ENCODE peak calls at places on chromosomes 5 and 9, in four cellular contexts. C is H1, Z is IMR-90, A is mesendoderm. R is an unnamed sample.

GRCh38 chr9:134344068-134344820 is 18.0 kb downstream of the RXRA start:
- DNase-seq in C (no peak), Z (peak; percentile 9), A (no peak), R (no peak)

GRCh38 chr5:142543951-142544753 is 141.7 kb downstream of the FGF1 start:
- DNase-seq in A (peak; percentile 38), C (no peak), Z (peak; percentile 51), R (no peak)

GRCh38 chr5:10250804-10251276 is 760 bp downstream of the CCT5 start:
- DNase-seq in C (no peak), Z (peak; percentile 41), A (peak; percentile 42), R (no peak)

GRCh38 chr5:40853632-40854192 is 12.5 kb downstream of the CARD6 start:
- DNase-seq in Z (no peak), A (no peak), C (no peak), R (no peak)

GRCh38 chr9:36317766-36318165 is 59.5 kb upstream of the GNE start:
- DNase-seq in A (peak; percentile 44), Z (no peak), C (no peak), R (no peak)

GRCh38 chr9:96476591-96476990 is 26.6 kb downstream of the HABP4 start:
- DNase-seq in C (no peak), Z (peak; percentile 75), A (no peak), R (no peak)

GRCh38 chr9:21964925-21965385 is 29.2 kb downstream of the CDKN2A start:
- DNase-seq in Z (no peak), C (no peak), A (peak; percentile 18), R (peak; percentile 53)

GRCh38 chr9:126412945-126413344 is 86.3 kb downstream of the MVB12B start:
- DNase-seq in A (no peak), Z (no peak), C (no peak), R (no peak)

GRCh38 chr5:95284512-95285405 is at the start of gene MCTP1:
- DNase-seq in A (peak; percentile 53), Z (no peak), C (peak; percentile 76), R (peak; percentile 66)

GRCh38 chr9:34652608-34653007 is 623 bp downstream of the IL11RA start:
- DNase-seq in A (no peak), Z (no peak), C (no peak), R (no peak)

GRCh38 chr9:76687861-76688374 is 76.3 kb upstream of the PCA3 start:
- DNase-seq in C (peak; percentile 23), Z (peak; percentile 69), A (peak; percentile 48), R (no peak)

GRCh38 chr5:55604611-55605067 is 69.9 kb upstream of the PLPP1 start:
- DNase-seq in A (no peak), C (peak; percentile 29), Z (peak; percentile 86), R (no peak)

GRCh38 chr5:74667396-74667795 is 17.6 kb upstream of the HEXB start:
- DNase-seq in C (no peak), Z (peak; percentile 50), A (no peak), R (no peak)

GRCh38 chr5:131563434-131564228 is 71.4 kb downstream of the RAPGEF6 start:
- DNase-seq in Z (no peak), C (no peak), A (peak; percentile 78), R (no peak)

GRCh38 chr9:73370053-73370452 is 218.4 kb downstream of the ANXA1 start:
- DNase-seq in C (no peak), Z (no peak), A (peak; percentile 83), R (no peak)

GRCh38 chr9:37215456-37216229 is 95.3 kb downstream of the ZCCHC7 start:
- DNase-seq in C (no peak), Z (peak; percentile 55), A (no peak), R (no peak)

GRCh38 chr9:107784235-107784958 is 294.8 kb upstream of the KLF4 start:
- DNase-seq in A (peak; percentile 34), C (no peak), Z (peak; percentile 88), R (peak; percentile 49)

GRCh38 chr5:170576602-170577584 is 73.1 kb downstream of the KCNIP1 start:
- DNase-seq in Z (no peak), A (no peak), C (no peak), R (no peak)

GRCh38 chr5:149203896-149204544 is 62.7 kb downstream of the ABLIM3 start:
- DNase-seq in A (no peak), C (no peak), Z (peak; percentile 86), R (no peak)

GRCh38 chr5:68534131-68534940 is 318.8 kb downstream of the PIK3R1 start:
- DNase-seq in A (no peak), Z (no peak), C (no peak), R (no peak)

GRCh38 chr9:22342489-22343217 is 104.0 kb upstream of the DMRTA1 start:
- DNase-seq in A (peak; percentile 37), Z (peak; percentile 20), C (no peak), R (no peak)

GRCh38 chr9:99118782-99119466 is 14.0 kb downstream of the TGFBR1 start:
- DNase-seq in A (no peak), Z (no peak), C (no peak), R (no peak)

GRCh38 chr5:53288511-53288910 is 179.0 kb upstream of the MOCS2 start:
- DNase-seq in C (no peak), Z (no peak), A (no peak), R (no peak)

GRCh38 chr9:115035872-115036612 is 81.9 kb downstream of the TNC start:
- DNase-seq in C (no peak), Z (peak; percentile 86), A (peak; percentile 61), R (no peak)

GRCh38 chr5:146079695-146080361 is 25.5 kb downstream of the PLAC8L1 start:
- DNase-seq in Z (peak; percentile 10), C (no peak), A (peak; percentile 19), R (no peak)

GRCh38 chr5:132777209-132778069 is at the start of gene SEPTIN8:
- DNase-seq in A (peak; percentile 11), C (peak; percentile 73), Z (no peak), R (peak; percentile 53)

GRCh38 chr5:81361600-81361999 is 32.3 kb downstream of the ACOT12 start:
- DNase-seq in Z (no peak), A (no peak), C (no peak), R (no peak)

GRCh38 chr9:108709922-108710321 is 145.9 kb downstream of the ACTL7B start:
- DNase-seq in C (no peak), A (no peak), Z (no peak), R (no peak)

GRCh38 chr5:134438268-134438622 is 26.6 kb upstream of the CDKN2AIPNL start:
- DNase-seq in C (no peak), Z (peak; percentile 90), A (no peak), R (no peak)

GRCh38 chr5:168881427-168882149 is 302.4 kb upstream of the PANK3 start:
- DNase-seq in Z (no peak), A (peak; percentile 93), C (peak; percentile 59), R (peak; percentile 88)

GRCh38 chr5:148343049-148343413 is 7.7 kb downstream of the SPINK9 start:
- DNase-seq in A (no peak), C (no peak), Z (no peak), R (no peak)

GRCh38 chr5:41869739-41870620 is at the start of gene OXCT1:
- DNase-seq in A (peak; percentile 90), Z (peak; percentile 80), C (peak; percentile 81), R (peak; percentile 85)

GRCh38 chr9:108163321-108164005 is 673.9 kb upstream of the KLF4 start:
- DNase-seq in A (peak; percentile 5), C (no peak), Z (peak; percentile 18), R (no peak)

GRCh38 chr5:16539169-16539666 is 73.6 kb upstream of the ZNF622 start:
- DNase-seq in A (no peak), Z (peak; percentile 80), C (no peak), R (no peak)

GRCh38 chr5:27868292-27868691 is 829.9 kb upstream of the CDH9 start:
- DNase-seq in Z (no peak), A (no peak), C (no peak), R (no peak)

GRCh38 chr9:98402272-98402840 is 146.9 kb upstream of the TBC1D2 start:
- DNase-seq in C (no peak), A (no peak), Z (no peak), R (no peak)

GRCh38 chr9:136707011-136707410 is 5.4 kb upstream of the DIPK1B start:
- DNase-seq in Z (no peak), A (no peak), C (no peak), R (no peak)
- H3K4me1 ChIP-seq in Z (no peaks in the 10 kb centered on the region), A (no peaks in the 10 kb centered on the region), C (no peaks in the 10 kb centered on the region), R (no peaks in the 10 kb centered on the region)

GRCh38 chr9:136791466-136792276 is 527 bp downstream of the TMEM141 start:
- DNase-seq in Z (no peak), C (peak; percentile 91), A (peak; percentile 86), R (peak; percentile 92)

GRCh38 chr9:136793063-136793946 is 2.2 kb downstream of the TMEM141 start:
- DNase-seq in A (no peak), Z (no peak), C (no peak), R (peak; percentile 56)

GRCh38 chr9:136789523-136789937 is 1.6 kb upstream of the TMEM141 start:
- DNase-seq in C (no peak), Z (no peak), A (no peak), R (no peak)

GRCh38 chr9:136792321-136793062 is 1.3 kb downstream of the TMEM141 start:
- DNase-seq in A (no peak), C (no peak), Z (no peak), R (no peak)

GRCh38 chr9:136790640-136791465 is at the start of gene TMEM141:
- DNase-seq in Z (peak; percentile 99), C (peak; percentile 100), A (peak; percentile 99), R (peak; percentile 100)
- H2BK5ac ChIP-seq in Z (peak within 1 kb of the TSS; percentile 61), C (peak within 1 kb of the TSS; percentile 77), A (no peak within 1 kb of the TSS), R (no peak within 1 kb of the TSS)

GRCh38 chr5:78320461-78320860 is 26.0 kb upstream of the AP3B1 start:
- DNase-seq in Z (peak; percentile 69), C (no peak), A (peak; percentile 32), R (no peak)

GRCh38 chr5:78317515-78317914 is 23.0 kb upstream of the AP3B1 start:
- DNase-seq in Z (no peak), C (no peak), A (no peak), R (no peak)

GRCh38 chr5:78323241-78323640 is 28.7 kb upstream of the AP3B1 start:
- DNase-seq in A (no peak), Z (no peak), C (no peak), R (no peak)

GRCh38 chr5:78318337-78318736 is 23.8 kb upstream of the AP3B1 start:
- DNase-seq in C (no peak), Z (no peak), A (no peak), R (no peak)
- H4K5ac ChIP-seq in C (no peak overlapping the region), Z (no peak overlapping the region), A (no peak overlapping the region), R (no peak overlapping the region)

GRCh38 chr5:14171091-14171490 is 27.9 kb downstream of the TRIO start:
- DNase-seq in A (no peak), Z (peak; percentile 74), C (no peak), R (no peak)

GRCh38 chr5:14172149-14172795 is 29.1 kb downstream of the TRIO start:
- DNase-seq in A (no peak), Z (no peak), C (no peak), R (no peak)

GRCh38 chr5:14171621-14172020 is 28.5 kb downstream of the TRIO start:
- DNase-seq in A (no peak), C (no peak), Z (peak; percentile 85), R (no peak)

GRCh38 chr5:14174235-14174636 is 31.1 kb downstream of the TRIO start:
- DNase-seq in Z (peak; percentile 56), C (no peak), A (peak; percentile 89), R (peak; percentile 77)

GRCh38 chr5:14173419-14174234 is 30.5 kb downstream of the TRIO start:
- DNase-seq in A (no peak), C (no peak), Z (no peak), R (no peak)
- H3K4me1 ChIP-seq in A (peaks cover 33% of the 10 kb centered on the region), C (peaks cover 20% of the 10 kb centered on the region), Z (peaks cover 41% of the 10 kb centered on the region), R (peaks cover 15% of the 10 kb centered on the region)

R was measured in H9.